ENCODE peak calls at places on chromosomes 1 and 21, in eight cellular contexts. C is stimulated activated CD4-positive, alpha-beta T cell treated with anti-CD3 and anti-CD28 coated beads, Interleukin-15, amount 100 ng/mL, for 24 hours; S is neuronal stem cell; Z is cardiac muscle cell; D is EH; X is kidney epithelial cell; T is stomach; G is RKO. F is an unnamed sample.

GRCh38 chr1:150575518-150576366 is 3.7 kb downstream of the MCL1 start:
- DNase-seq in X (no peak), S (no peak), T (no peak), C (no peak), D (peak), G (no peak), Z (no peak), F (no peak)

GRCh38 chr21:38343691-38344090 is 86.9 kb downstream of the KCNJ15 start:
- DNase-seq in Z (no peak), S (no peak), G (no peak), X (no peak), D (peak), T (peak), C (no peak), F (no peak)

GRCh38 chr1:199264283-199264682 is 625.4 kb downstream of the PTPRC start:
- DNase-seq in D (no peak), G (no peak), C (no peak), X (no peak), T (no peak), Z (no peak), S (no peak), F (no peak)

GRCh38 chr1:2468041-2468472 is 8.0 kb upstream of the PLCH2 start:
- DNase-seq in D (peak), X (no peak), G (peak), T (no peak), S (peak), Z (peak), C (peak), F (no peak)

GRCh38 chr21:43287111-43287973 is 118.5 kb downstream of the CRYAA start:
- DNase-seq in X (no peak), S (no peak), Z (no peak), T (peak), D (no peak), G (no peak), C (no peak), F (no peak)

GRCh38 chr1:236670060-236670459 is 16.2 kb upstream of the ACTN2 start:
- DNase-seq in S (no peak), T (no peak), X (no peak), Z (no peak), G (no peak), D (no peak), C (no peak), F (no peak)

GRCh38 chr21:14545906-14546480 is at the start of gene SAMSN1:
- DNase-seq in G (no peak), S (no peak), C (peak), T (peak), X (no peak), D (no peak), Z (no peak), F (no peak)

GRCh38 chr1:112938188-112938587 is 17.8 kb downstream of the SLC16A1 start:
- DNase-seq in T (no peak), D (peak), C (no peak), S (no peak), Z (no peak), G (no peak), X (no peak), F (no peak)

GRCh38 chr1:33905241-33905640 is 41.4 kb downstream of the HMGB4 start:
- DNase-seq in G (no peak), S (no peak), D (no peak), C (no peak), X (no peak), Z (no peak), T (no peak), F (no peak)

GRCh38 chr1:53307037-53307436 is 20.8 kb downstream of the LRP8 start:
- DNase-seq in S (no peak), Z (no peak), C (no peak), T (no peak), X (no peak), G (no peak), D (no peak), F (no peak)

GRCh38 chr1:155016231-155016831 is 13.7 kb downstream of the ZBTB7B start:
- DNase-seq in T (no peak), G (no peak), Z (no peak), D (no peak), X (no peak), C (peak), S (no peak), F (no peak)